ENCODE peak calls at places on chromosomes 3 and 15, in ten cellular contexts. O is foreskin fibroblast, W is adrenal gland, L is AG09309, Z is activated B cell treated with CpG ODN at 0.5 μM for 24 hours, C is cardiac fibroblast, F is GM20000, D is GM10248, J is RWPE1, T is progenitor cell of endocrine pancreas. E is an unnamed sample.

GRCh38 chr3:4983739-4984510 is 4.7 kb downstream of the BHLHE40 start:
- DNase-seq in T (no peak), D (peak), Z (peak), C (peak), F (peak), W (peak), L (peak), J (peak), O (peak), E (no peak)

GRCh38 chr3:72664576-72664975 is 183.7 kb downstream of the SHQ1 start:
- DNase-seq in Z (no peak), W (no peak), C (peak), J (no peak), T (no peak), O (peak), D (no peak), F (no peak), L (peak), E (no peak)

GRCh38 chr3:197683191-197683590 is 53.5 kb downstream of the RUBCN start:
- DNase-seq in J (no peak), L (no peak), C (no peak), D (no peak), W (no peak), T (no peak), F (no peak), Z (no peak), O (no peak), E (no peak)

GRCh38 chr3:196486263-196486662 is 17.3 kb downstream of the RNF168 start:
- DNase-seq in L (no peak), J (no peak), F (no peak), W (no peak), Z (no peak), C (peak), D (no peak), T (no peak), O (no peak), E (no peak)

GRCh38 chr3:59290358-59290757 is 240.5 kb upstream of the CFAP20DC start:
- DNase-seq in J (no peak), Z (no peak), T (no peak), F (no peak), O (no peak), D (no peak), C (no peak), W (no peak), L (no peak), E (no peak)

GRCh38 chr3:134353831-134354611 is 20.2 kb downstream of the AMOTL2 start:
- DNase-seq in L (no peak), Z (no peak), T (no peak), C (no peak), D (no peak), F (no peak), W (no peak), J (no peak), O (no peak), E (no peak)

GRCh38 chr3:140242818-140243276 is 307.9 kb downstream of the CLSTN2 start:
- DNase-seq in C (no peak), L (no peak), W (no peak), T (no peak), F (no peak), Z (no peak), J (peak), O (no peak), D (no peak), E (no peak)

GRCh38 chr3:194328080-194328571 is 23.0 kb downstream of the CPN2 start:
- DNase-seq in J (peak), W (no peak), Z (no peak), C (peak), F (peak), L (no peak), D (no peak), T (no peak), O (no peak), E (no peak)

GRCh38 chr3:183967693-183968092 is 50.0 kb downstream of the ABCC5 start:
- DNase-seq in C (no peak), D (no peak), W (no peak), O (no peak), J (no peak), F (no peak), Z (no peak), T (no peak), L (no peak), E (no peak)

GRCh38 chr3:123716421-123716820 is 131.6 kb upstream of the HACD2 start:
- DNase-seq in F (no peak), D (no peak), J (no peak), Z (no peak), T (no peak), C (no peak), W (no peak), O (no peak), L (no peak), E (no peak)

GRCh38 chr3:111737712-111738097 is 121.4 kb upstream of the PHLDB2 start:
- DNase-seq in C (peak), D (no peak), O (peak), Z (no peak), L (peak), W (peak), T (no peak), F (no peak), J (no peak), E (no peak)

GRCh38 chr15:76309561-76310330 is 1.5 kb downstream of the ETFA start:
- DNase-seq in C (peak), T (no peak), J (no peak), F (no peak), L (no peak), O (no peak), W (no peak), D (no peak), Z (no peak), E (no peak)

GRCh38 chr3:3603351-3603750 is 195.9 kb upstream of the LRRN1 start:
- DNase-seq in F (no peak), L (peak), C (no peak), Z (no peak), D (no peak), J (no peak), O (no peak), T (no peak), W (no peak), E (no peak)

GRCh38 chr3:115512565-115513410 is 110.5 kb upstream of the GAP43 start:
- DNase-seq in F (peak), Z (no peak), C (peak), W (peak), D (no peak), O (peak), J (no peak), T (peak), L (no peak), E (no peak)

GRCh38 chr15:95799286-95800187 is 531.0 kb upstream of the NR2F2 start:
- DNase-seq in Z (no peak), J (peak), O (peak), W (no peak), L (peak), D (no peak), F (no peak), C (peak), T (no peak), E (no peak)

GRCh38 chr15:64828985-64829384 is 3.5 kb upstream of the PIF1 start:
- DNase-seq in O (no peak), T (no peak), W (no peak), C (no peak), D (no peak), F (no peak), L (no peak), Z (no peak), J (no peak), E (no peak)

GRCh38 chr15:75647370-75648155 is at the start of gene SNX33:
- DNase-seq in Z (peak), C (peak), L (no peak), W (peak), O (peak), F (peak), J (peak), T (peak), D (peak), E (peak)

GRCh38 chr3:124999897-125000296 is 55.9 kb downstream of the HEG1 start:
- DNase-seq in W (no peak), C (no peak), F (no peak), T (no peak), D (no peak), J (no peak), L (no peak), Z (no peak), O (no peak), E (no peak)

GRCh38 chr3:4174760-4175159 is 128.4 kb upstream of the SETMAR start:
- DNase-seq in F (no peak), W (no peak), L (no peak), J (no peak), O (no peak), Z (no peak), D (no peak), T (no peak), C (no peak), E (no peak)

GRCh38 chr3:133083395-133083794 is 45.2 kb downstream of the TMEM108 start:
- DNase-seq in O (no peak), L (no peak), F (no peak), T (no peak), D (no peak), C (no peak), W (no peak), J (no peak), Z (no peak), E (no peak)

GRCh38 chr15:90300541-90300940 is 35.1 kb downstream of the NGRN start:
- DNase-seq in D (no peak), J (no peak), W (peak), T (no peak), Z (no peak), O (no peak), C (no peak), F (no peak), L (no peak), E (no peak)

GRCh38 chr15:85276508-85276907 is 103.9 kb upstream of the AKAP13 start:
- DNase-seq in T (no peak), L (no peak), D (no peak), Z (no peak), J (no peak), W (no peak), F (no peak), O (no peak), C (no peak), E (no peak)

GRCh38 chr15:76006136-76006778 is 6.0 kb downstream of the NRG4 start:
- DNase-seq in L (no peak), W (peak), Z (no peak), D (no peak), O (peak), J (no peak), T (no peak), F (no peak), C (peak), E (no peak)

GRCh38 chr3:122493296-122493695 is 21.4 kb downstream of the KPNA1 start:
- DNase-seq in F (no peak), C (peak), W (no peak), T (no peak), L (peak), D (no peak), Z (no peak), O (peak), J (no peak), E (no peak)

GRCh38 chr15:38038659-38039442 is 104.4 kb downstream of the TMCO5A start:
- DNase-seq in L (peak), F (no peak), O (peak), Z (no peak), C (peak), J (peak), T (no peak), D (no peak), W (no peak), E (no peak)

GRCh38 chr3:7707192-7707591 is 794.4 kb upstream of the LMCD1 start:
- DNase-seq in L (no peak), D (no peak), T (no peak), J (no peak), C (peak), O (no peak), Z (no peak), W (no peak), F (no peak), E (no peak)

GRCh38 chr3:130894130-130894872 is 417 bp downstream of the ATP2C1 start:
- DNase-seq in T (peak), W (peak), F (peak), O (no peak), J (peak), D (peak), L (no peak), Z (no peak), C (peak), E (peak)

GRCh38 chr3:115146032-115146417 is 1.1 kb downstream of the ZBTB20 start:
- DNase-seq in L (peak), C (peak), J (peak), Z (no peak), F (peak), W (peak), T (no peak), O (peak), D (peak), E (no peak)

GRCh38 chr3:39318311-39318710 is 11.2 kb upstream of the CCR8 start:
- DNase-seq in F (no peak), Z (no peak), L (no peak), D (no peak), T (no peak), C (no peak), O (no peak), W (no peak), J (no peak), E (no peak)

GRCh38 chr3:195550723-195551122 is 7.6 kb upstream of the PPP1R2 start:
- DNase-seq in L (no peak), O (no peak), T (no peak), Z (no peak), W (no peak), D (no peak), C (no peak), F (no peak), J (no peak), E (no peak)

GRCh38 chr3:111047053-111047452 is 24.6 kb upstream of the NECTIN3 start:
- DNase-seq in L (no peak), O (no peak), F (no peak), Z (no peak), W (no peak), J (no peak), C (no peak), T (no peak), D (no peak), E (no peak)

GRCh38 chr3:29141912-29142262 is 139.0 kb upstream of the RBMS3 start:
- DNase-seq in F (no peak), T (no peak), D (no peak), W (no peak), C (no peak), Z (no peak), L (no peak), J (no peak), O (no peak), E (no peak)

DNA sequence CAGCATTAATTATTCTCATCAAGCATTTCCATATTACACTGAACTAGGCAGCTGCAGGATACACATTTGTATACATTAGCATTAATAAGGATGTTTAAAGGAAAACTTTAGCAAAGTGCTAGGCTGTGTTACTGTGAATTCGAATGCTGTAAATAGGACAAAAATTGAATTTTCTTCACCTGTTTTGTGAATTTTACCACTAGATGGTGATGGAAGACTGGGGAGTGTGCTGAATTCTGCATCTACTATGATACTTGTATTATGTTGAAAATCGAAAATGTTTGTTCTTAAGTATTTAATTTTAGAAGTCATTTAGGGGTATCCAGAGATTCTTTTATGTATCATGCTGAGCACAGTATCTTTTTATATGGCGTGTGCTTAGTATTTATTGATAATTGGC is 12.3 kb upstream of the P2RY14 start:
- DNase-seq in L (no peak), T (no peak), Z (no peak), W (no peak), C (peak), O (peak), J (peak), D (peak), F (no peak), E (no peak)
- TF ChIP-seq CTCF in L (peak), T (peak), Z (no peak), W (peak), C (peak), O (peak), J (peak), D (peak), F (no peak), E (peak)

DNA sequence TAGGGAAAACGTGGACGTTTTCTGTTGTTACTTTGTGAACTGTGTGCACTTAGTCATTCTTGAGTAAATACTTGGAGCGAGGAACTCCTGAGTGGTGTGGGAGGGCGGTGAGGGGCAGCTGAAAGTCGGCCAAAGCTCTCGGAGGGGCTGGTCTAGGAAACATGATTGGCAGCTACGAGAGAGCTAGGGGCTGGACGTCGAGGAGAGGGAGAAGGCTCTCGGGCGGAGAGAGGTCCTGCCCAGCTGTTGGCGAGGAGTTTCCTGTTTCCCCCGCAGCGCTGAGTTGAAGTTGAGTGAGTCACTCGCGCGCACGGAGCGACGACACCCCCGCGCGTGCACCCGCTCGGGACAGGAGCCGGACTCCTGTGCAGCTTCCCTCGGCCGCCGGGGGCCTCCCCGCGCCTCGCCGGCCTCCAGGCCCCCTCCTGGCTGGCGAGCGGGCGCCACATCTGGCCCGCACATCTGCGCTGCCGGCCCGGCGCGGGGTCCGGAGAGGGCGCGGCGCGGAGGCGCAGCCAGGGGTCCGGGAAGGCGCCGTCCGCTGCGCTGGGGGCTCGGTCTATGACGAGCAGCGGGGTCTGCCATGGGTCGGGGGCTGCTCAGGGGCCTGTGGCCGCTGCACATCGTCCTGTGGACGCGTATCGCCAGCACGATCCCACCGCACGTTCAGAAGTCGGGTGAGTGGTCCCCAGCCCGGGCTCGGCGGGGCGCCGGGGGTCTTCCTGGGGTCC is at the start of gene TGFBR2:
- DNase-seq in W (peak), L (peak), T (peak), Z (peak), C (peak), J (peak), O (peak), D (peak), F (peak), E (peak)
- TF ChIP-seq CTCF in W (peak), L (peak), T (peak), Z (no peak), C (no peak), J (peak), O (peak), D (no peak), F (no peak), E (peak)

DNA sequence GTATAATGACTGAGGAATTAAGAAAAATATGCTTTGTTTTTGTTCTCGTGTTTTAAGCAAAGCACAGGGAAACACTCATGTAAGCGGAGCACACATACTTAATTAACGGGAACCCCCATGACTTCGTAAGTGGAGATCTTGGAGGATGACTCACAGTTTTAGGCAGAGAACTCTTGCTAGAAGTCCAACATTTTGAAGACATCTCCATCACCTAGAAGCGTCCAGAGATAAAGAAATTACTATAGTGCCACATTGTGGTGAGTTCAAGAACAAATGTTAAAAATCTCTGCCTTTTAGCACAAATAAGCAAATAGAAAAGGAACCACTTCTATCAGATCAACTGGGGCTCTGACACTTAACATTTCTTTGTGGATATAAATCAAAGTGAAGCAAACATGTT is 194.1 kb upstream of the ARHGEF26 start:
- DNase-seq in F (peak), O (peak), L (peak), W (no peak), Z (no peak), J (peak), D (peak), C (peak), T (no peak), E (no peak)
- TF ChIP-seq CTCF in F (no peak), O (peak), L (no peak), W (no peak), Z (no peak), J (no peak), D (peak), C (no peak), T (peak), E (peak)

GRCh38 chr15:77546870-77547269 is 85.8 kb downstream of the LINGO1 start:
- DNase-seq in C (no peak), J (no peak), T (no peak), Z (no peak), L (no peak), O (no peak), D (no peak), W (no peak), F (no peak), E (no peak)
- TF ChIP-seq CTCF in C (no peak), J (no peak), T (no peak), Z (no peak), L (no peak), O (no peak), D (no peak), W (no peak), F (no peak), E (no peak)

DNA sequence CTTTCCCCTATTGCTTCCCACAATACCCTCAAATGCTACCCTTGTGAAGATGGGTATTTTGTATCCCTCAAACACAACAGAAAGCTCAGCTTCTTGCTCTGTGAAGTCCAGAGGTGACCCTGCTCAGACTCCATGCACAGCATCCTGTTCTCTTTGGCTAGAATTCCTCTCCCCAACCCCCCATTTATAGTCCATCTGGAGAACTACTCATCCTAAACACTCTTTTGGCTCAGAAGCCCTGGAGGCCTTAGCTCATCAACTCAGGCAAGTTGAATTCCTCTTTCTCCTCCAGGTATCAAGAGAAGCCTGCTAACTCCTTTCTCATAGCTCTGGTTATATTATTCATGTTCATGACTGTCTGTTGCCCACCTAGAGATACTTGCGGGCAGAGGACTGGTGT is 18.3 kb upstream of the GASK1A start:
- DNase-seq in Z (no peak), T (no peak), J (no peak), F (no peak), W (no peak), C (no peak), O (no peak), D (no peak), L (no peak), E (no peak)
- TF ChIP-seq CTCF in Z (no peak), T (no peak), J (no peak), F (no peak), W (no peak), C (no peak), O (no peak), D (no peak), L (no peak), E (no peak)

GRCh38 chr3:55723653-55724406 is 236.7 kb upstream of the WNT5A start:
- DNase-seq in D (no peak), W (no peak), J (no peak), O (no peak), Z (no peak), T (no peak), L (no peak), F (no peak), C (no peak), E (no peak)
- TF ChIP-seq CTCF in D (no peak), W (no peak), J (no peak), O (no peak), Z (no peak), T (no peak), L (no peak), F (no peak), C (no peak), E (peak)